ENCODE peak calls at places on chromosomes 4 and X, in ten cellular contexts. U is CD4-positive, alpha-beta memory T cell; E is testis; N is neural progenitor cell; R is left lung; G is naive thymus-derived CD4-positive, alpha-beta T cell; D is mesendoderm; P is psoas muscle; I is body of pancreas; S is osteoblast. H is an unnamed sample. For H3K27me3 and H3K4me1, the result is how much of the 10 kb centered on the place peaks cover.

GRCh38 chr4:1412376-1413220 is 6.4 kb upstream of the NKX1-1 start:
- DNase-seq in S (peak), U (no peak), R (no peak), P (no peak), D (no peak), E (no peak), N (no peak), G (no peak), I (no peak), H (no peak)

GRCh38 chrX:123918106-123918721 is 43.3 kb upstream of the STAG2 start:
- DNase-seq in N (no peak), S (peak), U (no peak), D (no peak), P (no peak), I (no peak), R (no peak), E (no peak), G (no peak), H (no peak)

GRCh38 chr4:47662975-47663374 is 174.9 kb downstream of the CORIN start:
- DNase-seq in U (no peak), P (no peak), E (no peak), G (no peak), N (peak), D (peak), S (no peak), R (no peak), I (peak), H (no peak)

GRCh38 chr4:169583563-169583962 is 28.8 kb downstream of the NEK1 start:
- DNase-seq in G (no peak), N (no peak), P (no peak), S (no peak), R (no peak), I (no peak), E (no peak), U (no peak), D (no peak), H (peak)

GRCh38 chr4:154018659-154019058 is 229.8 kb upstream of the SFRP2 start:
- DNase-seq in E (no peak), U (peak), S (no peak), G (no peak), R (no peak), P (no peak), D (peak), I (no peak), N (peak), H (no peak)

GRCh38 chr4:127586922-127587571 is 45.7 kb upstream of the INTU start:
- DNase-seq in D (peak), R (no peak), S (peak), I (peak), G (no peak), E (peak), U (no peak), P (no peak), N (peak), H (peak)

GRCh38 chr4:86990510-86990909 is 55.7 kb downstream of the AFF1 start:
- DNase-seq in G (no peak), N (no peak), P (no peak), E (no peak), U (no peak), D (no peak), S (no peak), R (no peak), I (peak), H (no peak)

GRCh38 chr4:184907216-184907615 is 81.4 kb upstream of the ACSL1 start:
- DNase-seq in D (no peak), U (peak), N (no peak), I (no peak), P (no peak), E (no peak), S (no peak), R (no peak), G (no peak), H (no peak)

GRCh38 chrX:136260801-136261200 is 9.6 kb upstream of the MAP7D3 start:
- DNase-seq in P (no peak), D (no peak), I (no peak), E (no peak), G (no peak), R (no peak), U (no peak), S (no peak), N (no peak), H (peak)

GRCh38 chr4:8919651-8920288 is 48.1 kb upstream of the HMX1 start:
- DNase-seq in P (no peak), U (no peak), E (no peak), S (no peak), D (no peak), R (no peak), N (no peak), G (no peak), I (no peak), H (no peak)

GRCh38 chrX:56800307-56800706 is 71.3 kb downstream of the NBDY start:
- DNase-seq in P (no peak), S (no peak), R (no peak), E (no peak), G (no peak), D (no peak), U (no peak), N (no peak), I (no peak), H (no peak)

GRCh38 chr4:36207808-36208207 is 36.5 kb downstream of the ARAP2 start:
- DNase-seq in E (no peak), D (no peak), R (no peak), P (no peak), G (no peak), N (no peak), U (no peak), S (no peak), I (no peak), H (no peak)

GRCh38 chrX:66046612-66047235 is 6.8 kb upstream of the VSIG4 start:
- DNase-seq in S (no peak), N (no peak), E (no peak), P (no peak), R (no peak), U (peak), I (no peak), D (no peak), G (no peak), H (no peak)

GRCh38 chr4:22237155-22237751 is 278.6 kb downstream of the ADGRA3 start:
- DNase-seq in N (peak), R (peak), I (peak), D (peak), G (peak), S (no peak), E (peak), U (no peak), P (no peak), H (peak)

GRCh38 chr4:148563684-148564083 is 121.5 kb upstream of the NR3C2 start:
- DNase-seq in U (no peak), P (no peak), G (no peak), D (no peak), I (no peak), N (no peak), S (no peak), R (no peak), E (no peak), H (no peak)

GRCh38 chr4:45693746-45694145 is 430.1 kb downstream of the GABRG1 start:
- DNase-seq in R (no peak), S (no peak), E (peak), D (no peak), I (peak), P (no peak), N (no peak), U (no peak), G (no peak), H (peak)

GRCh38 chr4:110681381-110681780 is 58.5 kb upstream of the PITX2 start:
- DNase-seq in U (no peak), E (no peak), D (peak), N (no peak), R (no peak), I (no peak), P (no peak), G (no peak), S (no peak), H (peak)

GRCh38 chrX:113629326-113629725 is 788.7 kb upstream of the AMOT start:
- DNase-seq in E (no peak), G (no peak), D (no peak), R (no peak), S (no peak), I (no peak), P (no peak), N (no peak), U (no peak), H (no peak)

GRCh38 chr4:24121395-24122175 is 231.7 kb upstream of the PPARGC1A start:
- DNase-seq in E (no peak), U (no peak), P (no peak), R (no peak), G (no peak), I (no peak), S (no peak), D (peak), N (no peak), H (no peak)

GRCh38 chrX:77924320-77924859 is 13.9 kb downstream of the ATP7A start:
- DNase-seq in E (no peak), N (no peak), S (no peak), G (no peak), R (no peak), I (no peak), P (no peak), D (no peak), U (no peak), H (no peak)

GRCh38 chr4:19026281-19026680 is 1004.7 kb upstream of the LCORL start:
- DNase-seq in S (no peak), G (no peak), U (no peak), N (no peak), P (no peak), I (peak), D (no peak), R (no peak), E (peak), H (no peak)

GRCh38 chrX:131262738-131263679 is 26.1 kb downstream of the IGSF1 start:
- DNase-seq in U (no peak), P (no peak), G (no peak), S (peak), E (no peak), R (no peak), D (peak), I (peak), N (peak), H (no peak)

GRCh38 chr4:5967783-5968182 is 50.4 kb downstream of the C4orf50 start:
- DNase-seq in D (no peak), N (no peak), G (no peak), S (no peak), E (no peak), R (no peak), I (no peak), P (no peak), U (no peak), H (no peak)

GRCh38 chrX:133989993-133990392 is 4.6 kb upstream of the GPC3 start:
- DNase-seq in G (no peak), N (peak), U (no peak), D (no peak), R (no peak), P (no peak), I (no peak), E (no peak), S (no peak), H (no peak)

DNA sequence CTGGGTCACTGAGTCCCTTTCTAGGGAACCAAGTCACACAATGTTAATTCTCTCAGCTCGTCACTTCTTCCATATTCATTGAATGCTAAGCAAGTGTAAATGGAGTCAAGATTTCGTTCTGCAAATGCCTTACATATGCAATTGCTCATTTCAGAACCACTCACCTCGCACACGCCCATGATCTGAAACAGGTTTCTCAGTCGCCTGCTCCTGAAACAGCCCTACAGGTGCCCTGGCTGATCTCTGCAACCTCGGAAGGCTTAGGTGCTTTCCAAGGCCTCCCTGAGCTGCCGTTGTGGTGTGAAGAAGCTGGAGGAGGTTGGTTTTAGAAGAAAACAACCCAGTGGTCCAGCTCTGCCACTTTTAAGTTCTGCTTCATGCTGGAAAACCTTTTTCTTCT is 100.8 kb upstream of the MSX1 start:
- DNase-seq in D (no peak), G (no peak), U (no peak), N (no peak), S (no peak), R (no peak), I (no peak), P (no peak), E (no peak), H (no peak)
- H3K27me3 ChIP-seq in D (under half), G (under half), U (under half), N (half or more), S (under half), R (under half), I (under half), P (under half), E (under half), H (under half)

GRCh38 chr4:108636246-108636645 is 14.2 kb upstream of the OSTC start:
- DNase-seq in S (peak), P (no peak), R (no peak), D (no peak), N (no peak), E (no peak), U (no peak), I (no peak), G (no peak), H (no peak)
- H3K4me3 ChIP-seq in S (no peak), P (no peak), R (no peak), D (no peak), N (no peak), E (no peak), U (no peak), I (no peak), G (no peak), H (no peak)

GRCh38 chr4:80239480-80239879 is 27.0 kb upstream of the FGF5 start:
- DNase-seq in N (no peak), R (no peak), G (no peak), I (no peak), U (no peak), P (no peak), E (no peak), S (no peak), D (no peak), H (no peak)
- H3K4me1 ChIP-seq in N (under half), R (under half), G (under half), I (under half), U (under half), P (under half), E (under half), S (half or more), D (under half), H (under half)

GRCh38 chrX:40091691-40092421 is 5.9 kb downstream of the BCOR start:
- DNase-seq in E (no peak), D (peak), U (no peak), P (no peak), N (peak), R (no peak), G (no peak), S (peak), I (no peak), H (no peak)
- H3K27me3 ChIP-seq in E (under half), D (under half), U (under half), P (half or more), N (half or more), R (under half), G (under half), S (under half), I (under half), H (half or more)

GRCh38 chr4:172996571-172997216 is 171.9 kb upstream of the GALNT7 start:
- DNase-seq in I (no peak), G (no peak), N (no peak), U (no peak), R (no peak), S (no peak), P (no peak), D (no peak), E (no peak), H (no peak)
- H3K4me3 ChIP-seq in I (no peak), G (no peak), N (no peak), U (no peak), R (no peak), S (no peak), P (no peak), D (no peak), E (no peak), H (no peak)

GRCh38 chrX:12890467-12890866 is 16.0 kb upstream of the TLR8 start:
- DNase-seq in S (no peak), P (no peak), N (no peak), G (no peak), U (no peak), E (no peak), D (no peak), R (no peak), I (no peak), H (no peak)

GRCh38 chrX:12887767-12888166 is 18.7 kb upstream of the TLR8 start:
- DNase-seq in U (no peak), S (no peak), E (no peak), D (no peak), G (no peak), N (no peak), R (no peak), I (no peak), P (no peak), H (no peak)

GRCh38 chrX:12894074-12894691 is 12.2 kb upstream of the TLR8 start:
- DNase-seq in I (peak), S (no peak), R (no peak), P (peak), E (peak), G (peak), U (peak), D (peak), N (peak), H (peak)

GRCh38 chrX:12891915-12892506 is 14.4 kb upstream of the TLR8 start:
- DNase-seq in S (no peak), N (no peak), U (no peak), P (no peak), D (no peak), E (no peak), G (no peak), R (no peak), I (no peak), H (no peak)

GRCh38 chrX:12891167-12891566 is 15.3 kb upstream of the TLR8 start:
- DNase-seq in D (no peak), I (no peak), S (no peak), U (no peak), E (no peak), R (no peak), P (no peak), G (no peak), N (no peak), H (no peak)
- H3K4me1 ChIP-seq in D (under half), I (under half), S (under half), U (under half), E (under half), R (under half), P (under half), G (under half), N (under half), H (under half)

GRCh38 chr4:100900134-100900533 is 382.3 kb upstream of the EMCN start:
- DNase-seq in N (no peak), I (no peak), E (no peak), R (peak), U (no peak), D (no peak), S (no peak), P (no peak), G (no peak), H (no peak)
- H3K27me3 ChIP-seq in N (under half), I (under half), E (under half), R (under half), U (under half), D (under half), S (under half), P (under half), G (under half), H (under half)

GRCh38 chr4:84825701-84826100 is 140.8 kb downstream of the WDFY3 start:
- DNase-seq in N (no peak), P (no peak), E (no peak), R (no peak), S (no peak), U (no peak), D (no peak), G (no peak), I (no peak), H (no peak)
- H3K4me3 ChIP-seq in N (no peak), P (no peak), E (no peak), R (no peak), S (no peak), U (no peak), D (no peak), G (no peak), I (no peak), H (no peak)

DNA sequence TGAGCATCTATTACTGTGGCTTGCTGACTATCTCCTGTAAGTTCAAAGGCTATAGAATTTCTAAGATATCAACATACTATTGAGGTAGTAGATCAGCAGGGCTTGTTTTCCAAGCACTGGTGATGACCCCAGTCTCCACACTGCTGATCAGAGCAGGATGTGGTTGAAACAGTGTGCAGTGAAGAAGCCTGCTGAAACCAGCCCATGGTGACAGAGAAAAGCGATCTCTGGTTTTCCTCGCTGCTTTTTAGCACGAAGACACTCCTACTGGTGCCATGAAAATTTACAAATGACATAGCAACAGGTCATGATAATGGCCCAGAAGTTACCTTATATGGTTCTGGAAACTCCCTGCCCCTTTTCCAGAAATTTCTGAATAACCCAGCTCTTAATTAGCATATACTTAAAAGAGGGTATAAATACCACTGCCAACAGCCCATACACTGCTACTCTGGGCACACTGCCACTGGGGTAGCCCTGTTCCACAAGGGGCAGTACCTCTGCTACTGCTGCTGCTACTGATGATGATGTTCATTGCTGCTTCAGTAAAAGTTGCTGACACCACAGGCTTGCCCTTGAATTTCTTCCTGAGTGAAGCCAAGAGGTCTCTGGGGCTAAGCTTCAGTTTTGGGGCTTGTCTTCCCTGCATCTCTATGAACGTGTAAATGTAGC is 1689.5 kb upstream of the PCDH10 start:
- DNase-seq in I (no peak), E (no peak), U (no peak), N (no peak), S (no peak), G (no peak), R (no peak), D (peak), P (no peak), H (no peak)
- H3K4me1 ChIP-seq in I (under half), E (under half), U (under half), N (under half), S (under half), G (under half), R (under half), D (under half), P (under half), H (under half)